ENCODE peak calls at places on chromosomes 4 and X, in ten cellular contexts. M, F, L, A, B, I, N, J, R and O are unnamed samples.

GRCh38 chr4:81346719-81347118 is 125.0 kb downstream of the RASGEF1B start:
- DNase-seq in I (no peak), N (no peak), L (no peak), A (no peak), F (no peak), J (no peak), M (no peak), B (no peak), R (no peak), O (no peak)

GRCh38 chr4:168651864-168652263 is 155.0 kb downstream of the PALLD start:
- DNase-seq in N (no peak), I (no peak), L (no peak), J (no peak), R (no peak), A (no peak), B (no peak), M (no peak), F (no peak), O (no peak)

GRCh38 chr4:20857081-20857480 is 156.8 kb downstream of the PACRGL start:
- DNase-seq in A (no peak), B (no peak), M (no peak), L (no peak), R (no peak), I (no peak), N (no peak), F (no peak), J (no peak), O (no peak)

GRCh38 chr4:2591189-2591588 is 54.7 kb downstream of the FAM193A start:
- DNase-seq in I (no peak), R (no peak), M (no peak), B (no peak), F (no peak), L (no peak), A (no peak), N (no peak), J (peak), O (no peak)

GRCh38 chrX:130523460-130524394 is 121.9 kb downstream of the RBMX2 start:
- DNase-seq in J (no peak), L (peak), B (no peak), I (peak), R (no peak), F (peak), M (no peak), N (no peak), A (peak), O (peak)

GRCh38 chr4:93891244-93891643 is 62.7 kb downstream of the ATOH1 start:
- DNase-seq in F (no peak), J (no peak), B (no peak), A (no peak), M (no peak), I (no peak), R (no peak), L (no peak), N (no peak), O (no peak)

GRCh38 chrX:138914751-138915150 is 203.2 kb upstream of the FGF13 start:
- DNase-seq in R (no peak), A (no peak), I (no peak), B (no peak), L (no peak), N (no peak), J (no peak), F (no peak), M (no peak), O (no peak)

GRCh38 chr4:88719381-88719780 is 21.8 kb upstream of the NAP1L5 start:
- DNase-seq in R (no peak), A (no peak), B (no peak), J (no peak), I (no peak), F (no peak), M (no peak), N (no peak), L (no peak), O (no peak)

GRCh38 chr4:5780831-5781480 is 70.0 kb downstream of the EVC start:
- DNase-seq in N (no peak), I (no peak), F (no peak), R (no peak), L (no peak), B (no peak), J (peak), M (no peak), A (no peak), O (no peak)

GRCh38 chr4:121777625-121778024 is 12.7 kb upstream of the SMIM43 start:
- DNase-seq in R (no peak), M (no peak), A (no peak), J (no peak), L (no peak), N (no peak), I (no peak), B (no peak), F (no peak), O (no peak)

GRCh38 chr4:16967722-16968121 is 69.3 kb upstream of the LDB2 start:
- DNase-seq in A (peak), N (peak), I (no peak), J (peak), B (no peak), M (no peak), F (peak), R (no peak), L (no peak), O (no peak)

GRCh38 chr4:68476191-68476590 is 28.9 kb downstream of the TMPRSS11E start:
- DNase-seq in I (no peak), A (no peak), N (no peak), R (no peak), J (no peak), B (no peak), F (no peak), M (no peak), L (no peak), O (no peak)

GRCh38 chr4:7253341-7253700 is 61.0 kb downstream of the SORCS2 start:
- DNase-seq in I (no peak), N (no peak), M (no peak), R (no peak), A (no peak), J (no peak), L (no peak), B (no peak), F (no peak), O (no peak)

GRCh38 chr4:3801931-3802550 is 35.9 kb downstream of the ADRA2C start:
- DNase-seq in M (no peak), I (no peak), A (no peak), F (no peak), R (no peak), L (no peak), N (no peak), J (no peak), B (no peak), O (no peak)

GRCh38 chr4:147839200-147839599 is 107.3 kb downstream of the ARHGAP10 start:
- DNase-seq in R (no peak), L (no peak), M (no peak), A (no peak), I (no peak), N (no peak), J (no peak), F (no peak), B (no peak), O (no peak)

GRCh38 chr4:1338752-1339414 is 8.1 kb upstream of the UVSSA start:
- DNase-seq in M (no peak), L (no peak), F (no peak), N (no peak), A (no peak), J (no peak), R (no peak), B (no peak), I (no peak), O (no peak)

GRCh38 chr4:186500721-186501304 is 54.6 kb downstream of the MTNR1A start:
- DNase-seq in I (no peak), M (peak), N (no peak), J (no peak), B (no peak), F (no peak), L (no peak), R (no peak), A (no peak), O (no peak)

GRCh38 chr4:175705407-175705806 is 106.7 kb downstream of the GPM6A start:
- DNase-seq in I (no peak), L (no peak), J (no peak), R (no peak), B (no peak), N (no peak), A (no peak), M (no peak), F (peak), O (no peak)

GRCh38 chr4:3476341-3476747 is 13.2 kb downstream of the DOK7 start:
- DNase-seq in N (no peak), M (no peak), J (no peak), F (peak), A (no peak), R (no peak), L (no peak), I (no peak), B (no peak), O (no peak)

GRCh38 chr4:95398217-95398616 is 150.6 kb downstream of the UNC5C start:
- DNase-seq in R (no peak), N (no peak), A (no peak), B (no peak), F (no peak), M (no peak), L (no peak), J (no peak), I (no peak), O (no peak)

GRCh38 chr4:34633216-34633615 is 1611.1 kb downstream of the ARAP2 start:
- DNase-seq in A (no peak), R (no peak), N (no peak), F (no peak), L (no peak), B (no peak), J (no peak), M (no peak), I (no peak), O (no peak)

GRCh38 chrX:56219702-56220101 is 12.5 kb upstream of the KLF8 start:
- DNase-seq in I (no peak), R (no peak), A (no peak), M (no peak), B (no peak), F (no peak), J (no peak), N (no peak), L (no peak), O (no peak)

GRCh38 chr4:40240040-40240653 is 43.3 kb downstream of the RHOH start:
- DNase-seq in J (no peak), A (no peak), L (no peak), R (no peak), N (no peak), I (no peak), M (no peak), F (no peak), B (no peak), O (no peak)

GRCh38 chrX:134172588-134173259 is 64.3 kb upstream of the CCDC160 start:
- DNase-seq in L (no peak), N (no peak), R (no peak), J (no peak), B (no peak), F (peak), I (peak), M (no peak), A (peak), O (peak)

GRCh38 chr4:162645381-162645780 is 481.6 kb upstream of the FSTL5 start:
- DNase-seq in M (no peak), L (peak), J (no peak), N (no peak), B (no peak), I (no peak), R (no peak), F (no peak), A (no peak), O (no peak)

GRCh38 chrX:152070186-152070585 is 68.2 kb downstream of the MAGEA10 start:
- DNase-seq in A (no peak), M (no peak), F (no peak), B (no peak), I (no peak), J (no peak), L (no peak), N (no peak), R (peak), O (no peak)

GRCh38 chr4:117327491-117327890 is 242.1 kb upstream of the TRAM1L1 start:
- DNase-seq in R (peak), F (no peak), N (no peak), I (no peak), A (no peak), L (no peak), J (no peak), B (no peak), M (no peak), O (no peak)

GRCh38 chrX:76153221-76153620 is 19.6 kb upstream of the PBDC1 start:
- DNase-seq in M (no peak), J (no peak), A (no peak), R (no peak), F (no peak), N (no peak), I (no peak), L (no peak), B (no peak), O (no peak)

DNA sequence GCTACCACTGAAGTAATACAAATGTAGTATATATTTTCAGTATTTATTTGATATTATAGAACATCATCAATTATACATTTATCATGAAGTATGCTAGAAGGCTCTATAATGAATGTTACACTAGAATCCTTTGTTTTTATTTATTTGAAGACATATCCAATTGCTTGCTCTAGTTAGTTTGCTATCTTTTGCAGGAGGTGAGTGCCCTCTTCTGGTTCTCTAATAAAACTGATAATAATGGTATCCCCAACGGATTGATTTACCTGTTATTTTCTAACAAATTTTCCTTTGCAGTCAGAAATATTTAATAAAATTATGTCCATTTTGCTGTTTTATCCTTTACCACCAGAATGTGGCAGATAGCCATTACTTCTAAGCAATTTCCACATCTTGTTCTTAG is 274.3 kb upstream of the TACR3 start:
- DNase-seq in M (no peak), N (no peak), J (no peak), B (no peak), F (no peak), R (peak), A (no peak), L (no peak), I (peak), O (no peak)
- TF ChIP-seq CTCF in M (no peak), N (no peak), J (no peak), B (no peak), F (no peak), R (peak), A (no peak), L (no peak), I (no peak), O (no peak)

GRCh38 chr4:70816894-70817293 is 22.8 kb downstream of the GRSF1 start:
- DNase-seq in N (no peak), B (no peak), M (no peak), A (no peak), I (no peak), R (no peak), L (no peak), F (no peak), J (no peak), O (no peak)
- TF ChIP-seq CTCF in N (no peak), B (no peak), M (no peak), A (no peak), I (no peak), R (no peak), L (no peak), F (no peak), J (no peak), O (no peak)

GRCh38 chr4:173417833-173418232 is 18.9 kb upstream of the SCRG1 start:
- DNase-seq in F (no peak), I (no peak), B (no peak), L (no peak), A (no peak), M (no peak), R (no peak), J (no peak), N (no peak), O (no peak)

GRCh38 chr4:173418636-173419035 is 19.7 kb upstream of the SCRG1 start:
- DNase-seq in B (no peak), I (no peak), J (no peak), L (no peak), R (no peak), N (no peak), F (no peak), A (no peak), M (no peak), O (no peak)

GRCh38 chr4:173415092-173415491 is 16.2 kb upstream of the SCRG1 start:
- DNase-seq in F (no peak), J (peak), N (no peak), B (no peak), R (peak), L (no peak), A (no peak), I (no peak), M (no peak), O (no peak)

GRCh38 chr4:173414456-173414855 is 15.5 kb upstream of the SCRG1 start:
- DNase-seq in B (no peak), J (no peak), N (no peak), F (no peak), L (no peak), A (no peak), I (no peak), R (no peak), M (no peak), O (no peak)

GRCh38 chr4:173415885-173416658 is 17.2 kb upstream of the SCRG1 start:
- DNase-seq in B (no peak), N (peak), I (no peak), A (peak), L (no peak), F (peak), M (no peak), J (no peak), R (peak), O (no peak)
- TF ChIP-seq CTCF in B (peak), N (no peak), I (no peak), A (no peak), L (no peak), F (no peak), M (no peak), J (no peak), R (no peak), O (no peak)

DNA sequence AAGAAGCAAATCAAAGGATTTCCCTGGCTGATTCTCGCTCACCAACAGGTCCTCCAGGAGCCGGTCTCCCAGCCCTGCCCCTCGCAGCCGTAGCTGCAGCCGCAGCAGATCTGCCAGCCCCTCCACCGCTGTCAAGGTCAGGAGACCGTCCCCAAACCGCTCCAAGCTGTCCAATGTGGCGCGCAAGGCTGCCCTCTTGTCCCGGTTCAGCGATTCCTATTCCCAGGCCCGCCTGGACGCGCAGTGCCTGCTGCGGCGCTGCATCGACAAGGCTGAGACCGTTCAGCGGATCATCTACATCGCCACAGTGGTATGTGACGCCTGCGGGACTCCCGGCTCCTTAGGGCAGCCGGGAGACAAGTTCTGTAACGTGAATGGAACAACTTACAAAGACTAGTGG is 25.6 kb downstream of the SPATA18 start:
- DNase-seq in L (no peak), A (peak), N (no peak), R (no peak), J (no peak), M (no peak), F (peak), I (no peak), B (no peak), O (peak)
- TF ChIP-seq CTCF in L (no peak), A (no peak), N (no peak), R (no peak), J (no peak), M (no peak), F (no peak), I (no peak), B (no peak), O (no peak)

GRCh38 chr4:109128589-109128988 is 173.9 kb downstream of the COL25A1 start:
- DNase-seq in B (no peak), N (no peak), M (no peak), R (no peak), F (no peak), I (no peak), L (no peak), A (no peak), J (no peak), O (no peak)

GRCh38 chr4:109131559-109131958 is 170.9 kb downstream of the COL25A1 start:
- DNase-seq in B (no peak), N (no peak), F (no peak), A (no peak), R (no peak), M (no peak), L (no peak), J (no peak), I (no peak), O (no peak)

GRCh38 chr4:109134921-109135320 is 167.5 kb downstream of the COL25A1 start:
- DNase-seq in N (no peak), M (no peak), R (no peak), J (no peak), B (no peak), I (no peak), L (no peak), F (no peak), A (no peak), O (no peak)

DNA sequence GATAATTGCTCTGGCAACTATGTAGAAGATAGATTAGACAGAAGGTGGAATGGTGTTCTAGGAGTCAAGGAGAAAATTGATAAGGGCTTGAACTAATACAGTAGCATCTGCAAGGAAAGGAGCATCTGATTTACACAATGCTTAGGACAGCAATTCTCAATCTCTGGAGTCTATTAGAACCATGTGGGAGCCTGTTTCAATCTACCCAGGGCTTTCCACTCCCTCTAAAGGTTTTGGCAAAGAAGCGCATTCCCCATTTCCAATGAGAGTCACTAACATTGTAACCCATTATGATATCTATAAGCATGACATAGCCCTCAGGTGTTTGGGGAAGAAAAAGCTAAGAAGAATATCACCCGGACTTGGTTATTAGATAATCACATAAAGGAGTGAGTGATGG is 168.2 kb downstream of the COL25A1 start:
- DNase-seq in A (no peak), F (no peak), L (no peak), I (no peak), R (no peak), M (no peak), J (no peak), N (no peak), B (no peak), O (no peak)
- TF ChIP-seq CTCF in A (no peak), F (no peak), L (no peak), I (no peak), R (no peak), M (no peak), J (no peak), N (no peak), B (no peak), O (no peak)

DNA sequence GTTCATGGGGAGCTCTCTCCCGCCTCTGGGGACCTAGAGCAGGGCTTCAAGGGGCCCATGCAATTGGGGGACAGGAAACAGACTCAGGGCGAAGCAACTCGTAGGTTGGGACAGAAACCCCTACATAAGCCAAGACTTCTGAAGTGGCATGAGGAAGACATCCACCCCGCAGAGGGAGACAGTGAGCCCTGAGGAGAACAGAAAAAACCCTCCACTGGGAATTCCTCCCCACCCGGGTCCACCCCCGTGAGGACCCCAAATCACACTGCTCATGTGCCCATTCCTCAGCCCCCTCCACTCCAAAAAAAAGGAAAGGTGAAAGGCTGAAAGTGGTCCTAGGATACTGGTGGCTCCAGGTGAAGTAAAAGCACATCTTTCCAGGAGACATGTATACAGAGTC is 74.0 kb downstream of the CPZ start:
- DNase-seq in L (no peak), N (no peak), J (no peak), F (no peak), B (no peak), A (no peak), I (no peak), R (no peak), M (no peak), O (no peak)
- TF ChIP-seq CTCF in L (no peak), N (no peak), J (no peak), F (no peak), B (no peak), A (no peak), I (no peak), R (no peak), M (no peak), O (no peak)